ENCODE peak calls at places on chromosomes 3 and 15, in six cellular contexts. One of them, this sample, is unnamed.

GRCh38 chr3:64958187-64958586 is 270.4 kb upstream of the ADAMTS9 start:
- DNase-seq in cardiac fibroblast: no peak
- DNase-seq in AG04450: no peak
- DNase-seq in right cardiac atrium: no peak
- DNase-seq in A549: no peak
- DNase-seq in cardiac muscle cell: no peak
- DNase-seq in this sample: no peak

GRCh38 chr15:57356636-57357035 is 19.7 kb upstream of the CGNL1 start:
- DNase-seq in right cardiac atrium: no peak
- DNase-seq in cardiac fibroblast: peak
- DNase-seq in cardiac muscle cell: peak
- DNase-seq in AG04450: no peak
- DNase-seq in A549: no peak
- DNase-seq in this sample: peak

GRCh38 chr15:59997070-59997701 is 6.9 kb upstream of the FOXB1 start:
- DNase-seq in cardiac muscle cell: peak
- DNase-seq in right cardiac atrium: no peak
- DNase-seq in cardiac fibroblast: no peak
- DNase-seq in AG04450: no peak
- DNase-seq in A549: no peak
- DNase-seq in this sample: no peak

GRCh38 chr3:123419850-123420292 is 29.0 kb downstream of the ADCY5 start:
- DNase-seq in cardiac fibroblast: no peak
- DNase-seq in AG04450: no peak
- DNase-seq in A549: no peak
- DNase-seq in cardiac muscle cell: no peak
- DNase-seq in right cardiac atrium: peak
- DNase-seq in this sample: no peak

GRCh38 chr3:195718477-195718984 is 2.2 kb upstream of the MUC20 start:
- DNase-seq in right cardiac atrium: no peak
- DNase-seq in cardiac muscle cell: no peak
- DNase-seq in AG04450: no peak
- DNase-seq in A549: no peak
- DNase-seq in cardiac fibroblast: no peak
- DNase-seq in this sample: no peak

GRCh38 chr15:97023131-97023844 is 692.8 kb downstream of the NR2F2 start:
- DNase-seq in right cardiac atrium: no peak
- DNase-seq in A549: no peak
- DNase-seq in cardiac muscle cell: peak
- DNase-seq in AG04450: no peak
- DNase-seq in cardiac fibroblast: peak
- DNase-seq in this sample: no peak

GRCh38 chr15:63913786-63914185 is 80.0 kb upstream of the HERC1 start:
- DNase-seq in cardiac fibroblast: no peak
- DNase-seq in A549: no peak
- DNase-seq in cardiac muscle cell: no peak
- DNase-seq in AG04450: no peak
- DNase-seq in right cardiac atrium: no peak
- DNase-seq in this sample: no peak

GRCh38 chr15:61184431-61184830 is 44.7 kb downstream of the RORA start:
- DNase-seq in A549: no peak
- DNase-seq in cardiac muscle cell: no peak
- DNase-seq in cardiac fibroblast: no peak
- DNase-seq in right cardiac atrium: no peak
- DNase-seq in AG04450: no peak
- DNase-seq in this sample: no peak

GRCh38 chr3:166291510-166291909 is 454.3 kb upstream of the BCHE start:
- DNase-seq in right cardiac atrium: no peak
- DNase-seq in AG04450: no peak
- DNase-seq in cardiac muscle cell: no peak
- DNase-seq in cardiac fibroblast: no peak
- DNase-seq in A549: no peak
- DNase-seq in this sample: peak

GRCh38 chr3:141544697-141545096 is 57.9 kb downstream of the RASA2 start:
- DNase-seq in cardiac fibroblast: no peak
- DNase-seq in right cardiac atrium: no peak
- DNase-seq in AG04450: no peak
- DNase-seq in cardiac muscle cell: no peak
- DNase-seq in A549: no peak
- DNase-seq in this sample: no peak

DNA sequence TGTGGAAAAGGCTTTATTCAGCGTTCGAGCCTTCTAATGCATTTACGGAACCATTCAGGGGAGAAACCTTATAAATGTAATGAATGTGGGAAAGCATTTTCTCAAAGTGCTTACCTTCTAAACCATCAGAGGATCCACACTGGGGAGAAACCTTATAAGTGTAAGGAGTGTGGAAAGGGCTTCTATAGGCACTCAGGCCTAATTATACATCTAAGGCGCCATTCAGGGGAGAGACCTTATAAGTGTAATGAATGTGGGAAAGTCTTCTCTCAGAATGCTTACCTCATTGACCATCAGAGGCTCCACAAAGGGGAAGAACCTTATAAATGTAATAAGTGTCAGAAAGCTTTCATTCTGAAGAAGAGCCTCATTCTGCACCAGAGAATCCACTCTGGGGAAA is 6.2 kb upstream of the ZNF35 start:
- DNase-seq in right cardiac atrium: no peak
- DNase-seq in cardiac fibroblast: no peak
- DNase-seq in AG04450: no peak
- DNase-seq in A549: no peak
- DNase-seq in cardiac muscle cell: no peak
- DNase-seq in this sample: no peak
- H3K4me3 ChIP-seq in right cardiac atrium: no peak
- H3K4me3 ChIP-seq in cardiac fibroblast: no peak
- H3K4me3 ChIP-seq in AG04450: no peak
- H3K4me3 ChIP-seq in A549: no peak
- H3K4me3 ChIP-seq in cardiac muscle cell: no peak
- H3K4me3 ChIP-seq in this sample: no peak

GRCh38 chr3:24018784-24019570 is 73.9 kb downstream of the NR1D2 start:
- DNase-seq in right cardiac atrium: no peak
- DNase-seq in cardiac muscle cell: no peak
- DNase-seq in AG04450: no peak
- DNase-seq in A549: no peak
- DNase-seq in cardiac fibroblast: no peak
- DNase-seq in this sample: no peak
- H3K4me3 ChIP-seq in right cardiac atrium: no peak
- H3K4me3 ChIP-seq in cardiac muscle cell: no peak
- H3K4me3 ChIP-seq in AG04450: no peak
- H3K4me3 ChIP-seq in A549: no peak
- H3K4me3 ChIP-seq in cardiac fibroblast: no peak
- H3K4me3 ChIP-seq in this sample: no peak

GRCh38 chr15:74421302-74422245 is 12.2 kb downstream of the SEMA7A start:
- DNase-seq in AG04450: no peak
- DNase-seq in A549: no peak
- DNase-seq in cardiac fibroblast: no peak
- DNase-seq in cardiac muscle cell: no peak
- DNase-seq in right cardiac atrium: no peak
- DNase-seq in this sample: no peak

GRCh38 chr15:74418575-74419338 is 15.0 kb downstream of the SEMA7A start:
- DNase-seq in cardiac muscle cell: no peak
- DNase-seq in A549: no peak
- DNase-seq in right cardiac atrium: no peak
- DNase-seq in AG04450: no peak
- DNase-seq in cardiac fibroblast: no peak
- DNase-seq in this sample: no peak

GRCh38 chr15:74419432-74419831 is 14.3 kb downstream of the SEMA7A start:
- DNase-seq in cardiac muscle cell: no peak
- DNase-seq in cardiac fibroblast: no peak
- DNase-seq in right cardiac atrium: no peak
- DNase-seq in A549: no peak
- DNase-seq in AG04450: no peak
- DNase-seq in this sample: no peak

GRCh38 chr15:74422370-74422722 is 11.4 kb downstream of the SEMA7A start:
- DNase-seq in cardiac muscle cell: peak
- DNase-seq in AG04450: no peak
- DNase-seq in cardiac fibroblast: no peak
- DNase-seq in A549: no peak
- DNase-seq in right cardiac atrium: no peak
- DNase-seq in this sample: no peak

GRCh38 chr15:74420193-74420905 is 13.4 kb downstream of the SEMA7A start:
- DNase-seq in cardiac muscle cell: no peak
- DNase-seq in cardiac fibroblast: peak
- DNase-seq in right cardiac atrium: no peak
- DNase-seq in A549: peak
- DNase-seq in AG04450: no peak
- DNase-seq in this sample: no peak
- H3K4me3 ChIP-seq in cardiac muscle cell: no peak
- H3K4me3 ChIP-seq in cardiac fibroblast: no peak
- H3K4me3 ChIP-seq in right cardiac atrium: no peak
- H3K4me3 ChIP-seq in A549: no peak
- H3K4me3 ChIP-seq in AG04450: no peak
- H3K4me3 ChIP-seq in this sample: no peak

DNA sequence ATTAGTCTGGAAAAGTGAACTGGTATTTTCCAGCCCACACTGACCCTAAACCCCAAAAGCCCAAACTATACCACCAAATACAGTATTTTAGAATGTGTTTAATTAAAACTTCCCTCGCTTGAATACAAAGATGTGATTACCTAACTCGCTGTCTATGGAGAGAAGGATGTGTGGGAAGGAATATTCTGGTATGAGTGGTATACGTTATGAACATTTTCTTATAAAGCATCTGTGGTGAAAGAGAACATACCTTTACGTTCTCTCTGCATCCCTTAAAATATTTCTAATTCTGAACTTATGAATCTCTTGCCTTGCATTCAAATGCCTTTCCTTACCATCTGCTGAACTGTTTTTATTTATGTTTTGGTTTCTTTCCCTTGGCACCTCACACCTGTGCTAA is 201.4 kb downstream of the MBNL1 start:
- DNase-seq in right cardiac atrium: no peak
- DNase-seq in cardiac fibroblast: no peak
- DNase-seq in A549: no peak
- DNase-seq in AG04450: no peak
- DNase-seq in cardiac muscle cell: no peak
- DNase-seq in this sample: no peak
- H3K4me3 ChIP-seq in right cardiac atrium: no peak
- H3K4me3 ChIP-seq in cardiac fibroblast: no peak
- H3K4me3 ChIP-seq in A549: no peak
- H3K4me3 ChIP-seq in AG04450: no peak
- H3K4me3 ChIP-seq in cardiac muscle cell: no peak
- H3K4me3 ChIP-seq in this sample: no peak

GRCh38 chr15:101615414-101615985 is 36.7 kb downstream of the TM2D3 start:
- DNase-seq in cardiac muscle cell: no peak
- DNase-seq in right cardiac atrium: peak
- DNase-seq in cardiac fibroblast: peak
- DNase-seq in AG04450: no peak
- DNase-seq in A549: no peak
- DNase-seq in this sample: peak
- H3K4me3 ChIP-seq in cardiac muscle cell: no peak
- H3K4me3 ChIP-seq in right cardiac atrium: no peak
- H3K4me3 ChIP-seq in cardiac fibroblast: no peak
- H3K4me3 ChIP-seq in AG04450: no peak
- H3K4me3 ChIP-seq in A549: peak
- H3K4me3 ChIP-seq in this sample: peak

This sample was measured in SJCRH30.